ENCODE peak calls at places on chromosomes 4 and X, in seven cellular contexts. R is right lobe of liver, G is ovary, I is spleen, M is HCT116, B is breast epithelium, P is A549. Y is an unnamed sample.

GRCh38 chr4:40940317-40940720 is 190.6 kb downstream of the NSUN7 start:
- DNase-seq in R (no peak), G (no peak), I (no peak), M (no peak), B (no peak), P (no peak), Y (no peak)

GRCh38 chr4:112523764-112524505 is 8.0 kb upstream of the NEUROG2 start:
- DNase-seq in R (peak; percentile 65), G (peak; percentile 37), I (peak; percentile 92), M (peak; percentile 73), B (no peak), P (peak; percentile 54), Y (no peak)

GRCh38 chr4:58761563-58761962 is 1651.4 kb upstream of the IGFBP7 start:
- DNase-seq in R (no peak), G (no peak), I (no peak), M (no peak), B (no peak), P (no peak), Y (no peak)

GRCh38 chrX:42420431-42420830 is 357.5 kb downstream of the PPP1R2C start:
- DNase-seq in R (no peak), G (no peak), I (no peak), M (no peak), B (no peak), P (no peak), Y (no peak)

GRCh38 chrX:135425026-135425425 is 3.3 kb downstream of the SMIM10L2A start:
- DNase-seq in R (no peak), G (peak; percentile 12), I (no peak), M (no peak), B (no peak), P (no peak), Y (no peak)

GRCh38 chrX:72069380-72070160 is 62.1 kb downstream of the RTL5 start:
- DNase-seq in R (no peak), G (no peak), I (no peak), M (no peak), B (no peak), P (no peak), Y (no peak)

GRCh38 chr4:148443550-148444295 is 1.5 kb upstream of the NR3C2 start:
- DNase-seq in R (peak; percentile 64), G (peak; percentile 68), I (peak; percentile 89), M (no peak), B (no peak), P (no peak), Y (no peak)

GRCh38 chr4:128255906-128256305 is 31.7 kb downstream of the PGRMC2 start:
- DNase-seq in R (no peak), G (no peak), I (no peak), M (no peak), B (no peak), P (no peak), Y (no peak)

GRCh38 chr4:174631901-174632758 is 109.8 kb upstream of the HPGD start:
- DNase-seq in R (no peak), G (no peak), I (no peak), M (peak; percentile 24), B (no peak), P (peak; percentile 62), Y (no peak)

GRCh38 chrX:115460565-115460888 is 100.4 kb upstream of the PLS3 start:
- DNase-seq in R (no peak), G (no peak), I (no peak), M (no peak), B (no peak), P (no peak), Y (no peak)

GRCh38 chrX:17046478-17047097 is 100.1 kb downstream of the REPS2 start:
- DNase-seq in R (peak; percentile 38), G (peak; percentile 41), I (no peak), M (peak; percentile 44), B (no peak), P (peak; percentile 77), Y (peak; percentile 9)

GRCh38 chrX:13078739-13079444 is 34.5 kb upstream of the FAM9C start:
- DNase-seq in R (no peak), G (peak; percentile 49), I (no peak), M (no peak), B (no peak), P (no peak), Y (no peak)

GRCh38 chr4:87574996-87575395 is 33.3 kb upstream of the DSPP start:
- DNase-seq in R (no peak), G (no peak), I (no peak), M (no peak), B (no peak), P (no peak), Y (no peak)

GRCh38 chr4:10526431-10527222 is 69.4 kb upstream of the ZNF518B start:
- DNase-seq in R (no peak), G (no peak), I (no peak), M (peak; percentile 91), B (no peak), P (no peak), Y (no peak)

GRCh38 chr4:109408711-109409110 is 24.9 kb upstream of the SEC24B start:
- DNase-seq in R (no peak), G (no peak), I (no peak), M (no peak), B (no peak), P (no peak), Y (no peak)

GRCh38 chr4:8135666-8136065 is 22.9 kb downstream of the ABLIM2 start:
- DNase-seq in R (no peak), G (no peak), I (no peak), M (no peak), B (no peak), P (no peak), Y (no peak)

GRCh38 chr4:83293305-83294046 is 8.9 kb upstream of the COQ2 start:
- DNase-seq in R (no peak), G (no peak), I (no peak), M (no peak), B (no peak), P (no peak), Y (no peak)

GRCh38 chr4:2797545-2798305 is 4.8 kb downstream of the SH3BP2 start:
- DNase-seq in R (peak; percentile 31), G (peak; percentile 31), I (peak; percentile 86), M (no peak), B (peak; percentile 73), P (no peak), Y (no peak)

GRCh38 chr4:8850074-8850829 is 21.4 kb downstream of the HMX1 start:
- DNase-seq in R (peak; percentile 12), G (no peak), I (peak; percentile 63), M (no peak), B (no peak), P (no peak), Y (no peak)

GRCh38 chrX:111095974-111096870 is at the start of gene PAK3:
- DNase-seq in R (peak; percentile 29), G (peak; percentile 66), I (peak; percentile 77), M (no peak), B (no peak), P (peak; percentile 19), Y (no peak)

GRCh38 chrX:12956704-12957541 is 18.0 kb upstream of the TMSB4X start:
- DNase-seq in R (no peak), G (no peak), I (no peak), M (peak; percentile 37), B (no peak), P (peak; percentile 67), Y (no peak)

GRCh38 chr4:86223472-86223871 is 136.4 kb downstream of the MAPK10 start:
- DNase-seq in R (no peak), G (no peak), I (no peak), M (peak; percentile 66), B (no peak), P (peak; percentile 60), Y (peak; percentile 3)

GRCh38 chr4:106329027-106329618 is 12.8 kb downstream of the AIMP1 start:
- DNase-seq in R (no peak), G (no peak), I (no peak), M (peak; percentile 28), B (no peak), P (peak; percentile 46), Y (no peak)

GRCh38 chr4:139028191-139028661 is 12.6 kb downstream of the NOCT start:
- DNase-seq in R (peak; percentile 64), G (no peak), I (no peak), M (no peak), B (no peak), P (no peak), Y (no peak)
- TF ChIP-seq POLR2A in R (peak; percentile 38), G (no peak), I (no peak), M (no peak), B (no peak), P (no peak), Y (no peak)

GRCh38 chrX:123859828-123860505 is at the start of gene XIAP:
- DNase-seq in R (peak; percentile 85), G (peak; percentile 81), I (peak; percentile 94), M (peak; percentile 71), B (peak; percentile 76), P (peak; percentile 96), Y (peak; percentile 67)
- TF ChIP-seq POLR2A in R (peak; percentile 47), G (peak; percentile 50), I (no peak), M (no peak), B (peak; percentile 32), P (peak; percentile 31), Y (peak; percentile 59)

GRCh38 chrX:35380808-35381700 is 417.1 kb upstream of the MAGEB16 start:
- DNase-seq in R (no peak), G (no peak), I (no peak), M (no peak), B (no peak), P (peak; percentile 36), Y (no peak)
- TF ChIP-seq POLR2A in R (no peak), G (no peak), I (no peak), M (no peak), B (no peak), P (no peak), Y (no peak)

GRCh38 chr4:185341377-185341776 is 54.3 kb downstream of the LRP2BP start:
- DNase-seq in R (no peak), G (no peak), I (no peak), M (no peak), B (no peak), P (no peak), Y (no peak)

GRCh38 chr4:185341841-185342240 is 53.9 kb downstream of the LRP2BP start:
- DNase-seq in R (no peak), G (no peak), I (no peak), M (no peak), B (no peak), P (no peak), Y (no peak)

GRCh38 chr4:185346975-185347601 is 48.6 kb downstream of the LRP2BP start:
- DNase-seq in R (no peak), G (no peak), I (no peak), M (no peak), B (no peak), P (no peak), Y (no peak)

GRCh38 chr4:185343726-185344581 is 51.8 kb downstream of the LRP2BP start:
- DNase-seq in R (no peak), G (no peak), I (no peak), M (no peak), B (no peak), P (no peak), Y (no peak)

DNA sequence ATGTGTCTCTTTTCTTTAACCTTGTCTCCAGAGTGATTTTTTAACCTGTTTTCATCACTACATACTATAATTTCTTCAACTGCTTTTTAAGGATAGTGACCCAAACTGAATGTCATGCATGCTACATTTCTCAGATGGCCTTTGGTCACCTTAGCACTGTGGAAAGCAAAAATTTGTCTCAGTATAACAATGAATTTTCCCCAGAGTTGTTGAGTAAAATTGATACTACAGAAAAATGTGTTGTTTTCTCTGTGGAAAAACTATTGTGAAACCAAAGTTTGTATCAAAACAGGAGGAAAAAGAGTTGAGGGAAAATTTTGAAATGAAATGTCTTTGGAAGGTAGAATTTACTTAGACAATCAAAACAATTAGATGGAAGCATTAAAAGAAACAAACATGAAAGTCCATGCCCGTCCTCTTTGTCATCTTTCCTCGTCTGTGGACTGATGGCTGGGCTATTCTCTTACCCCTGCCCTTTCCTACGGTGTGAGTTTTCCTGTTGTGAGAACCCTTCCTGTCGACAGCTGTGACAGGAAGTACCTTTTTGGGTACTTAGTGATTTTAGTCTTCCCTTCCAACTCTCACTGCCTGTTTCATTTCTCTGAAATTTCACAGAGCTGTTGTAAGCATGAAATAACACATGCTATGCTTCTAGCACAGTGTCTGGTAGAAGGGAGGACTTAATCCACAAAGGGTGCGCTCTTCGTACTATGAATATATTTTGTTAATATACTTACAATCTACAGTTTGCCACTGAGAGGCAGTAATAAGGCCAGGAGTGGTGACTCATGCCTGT is 50.8 kb downstream of the LRP2BP start:
- DNase-seq in R (no peak), G (no peak), I (no peak), M (no peak), B (no peak), P (no peak), Y (no peak)
- TF ChIP-seq POLR2A in R (no peak), G (no peak), I (no peak), M (no peak), B (no peak), P (no peak), Y (no peak)